ENCODE peak calls at places on chromosomes 13 and 19, in seven cellular contexts. Z is IMR-90, C is tibial nerve, I is PC-3, F is transverse colon, M is stomach, Y is sigmoid colon. J is an unnamed sample.

GRCh38 chr19:51259348-51260245 is 8.7 kb downstream of the SIGLECL1 start:
- DNase-seq in I (peak; percentile 78), M (no peak), Z (peak; percentile 22), F (no peak), Y (no peak), C (no peak), J (no peak)

GRCh38 chr19:16518483-16519229 is 22.5 kb downstream of the C19orf44 start:
- DNase-seq in M (no peak), I (no peak), F (no peak), Z (no peak), C (no peak), Y (no peak), J (no peak)

GRCh38 chr13:56198350-56198749 is 942.4 kb upstream of the PRR20A start:
- DNase-seq in Y (no peak), I (no peak), Z (no peak), M (no peak), C (no peak), F (no peak), J (no peak)

GRCh38 chr13:30454991-30455390 is 10.7 kb downstream of the HMGB1 start:
- DNase-seq in I (no peak), M (no peak), C (no peak), Z (no peak), F (no peak), Y (no peak), J (no peak)

GRCh38 chr19:40689339-40690049 is 957 bp downstream of the NUMBL start:
- DNase-seq in M (no peak), I (peak; percentile 7), Y (no peak), Z (no peak), F (no peak), C (no peak), J (no peak)

GRCh38 chr19:37990362-37990761 is 83.4 kb downstream of the SIPA1L3 start:
- DNase-seq in Z (no peak), F (no peak), I (peak; percentile 43), C (no peak), M (no peak), Y (no peak), J (no peak)

GRCh38 chr13:106680796-106681482 is 113.0 kb upstream of the ARGLU1 start:
- DNase-seq in M (no peak), Z (no peak), F (no peak), I (no peak), Y (no peak), C (no peak), J (no peak)

GRCh38 chr13:25455146-25455545 is 83.4 kb downstream of the ATP8A2 start:
- DNase-seq in M (no peak), I (peak; percentile 40), F (no peak), Z (no peak), Y (no peak), C (no peak), J (no peak)

GRCh38 chr13:31909889-31910551 is 121.6 kb upstream of the FRY start:
- DNase-seq in C (no peak), I (peak; percentile 63), Z (peak; percentile 70), M (peak; percentile 53), F (peak; percentile 46), Y (no peak), J (no peak)

GRCh38 chr13:50788551-50788950 is 54.9 kb downstream of the DLEU7 start:
- DNase-seq in C (no peak), Z (peak; percentile 2), M (no peak), Y (no peak), I (no peak), F (no peak), J (no peak)

GRCh38 chr13:64457976-64458375 is 2772.2 kb downstream of the PCDH9 start:
- DNase-seq in Z (peak; percentile 38), I (no peak), F (no peak), M (no peak), Y (no peak), C (no peak), J (no peak)

GRCh38 chr13:71218960-71219359 is 648.0 kb downstream of the DACH1 start:
- DNase-seq in Z (no peak), I (peak; percentile 48), F (no peak), M (no peak), C (no peak), Y (no peak), J (no peak)

GRCh38 chr13:39410089-39410901 is 192.7 kb downstream of the LHFPL6 start:
- DNase-seq in Y (no peak), M (no peak), C (no peak), Z (peak; percentile 60), I (no peak), F (no peak), J (no peak)

GRCh38 chr13:50724913-50725312 is 118.6 kb downstream of the DLEU7 start:
- DNase-seq in F (no peak), M (no peak), I (no peak), C (no peak), Y (no peak), Z (no peak), J (no peak)

GRCh38 chr13:60976367-60976766 is 439.3 kb downstream of the PCDH20 start:
- DNase-seq in I (no peak), Y (no peak), C (no peak), Z (no peak), F (no peak), M (no peak), J (no peak)

GRCh38 chr19:9877775-9878510 is 42.8 kb downstream of the PIN1 start:
- DNase-seq in F (no peak), I (peak; percentile 68), M (no peak), Z (peak; percentile 70), Y (no peak), C (no peak), J (no peak)

GRCh38 chr13:99955747-99956472 is 15.7 kb downstream of the ZIC5 start:
- DNase-seq in Y (no peak), Z (peak; percentile 17), M (no peak), F (no peak), I (no peak), C (no peak), J (no peak)

GRCh38 chr13:50998326-50998725 is 88.7 kb downstream of the RNASEH2B start:
- DNase-seq in M (no peak), I (no peak), F (no peak), C (no peak), Y (no peak), Z (no peak), J (no peak)

DNA sequence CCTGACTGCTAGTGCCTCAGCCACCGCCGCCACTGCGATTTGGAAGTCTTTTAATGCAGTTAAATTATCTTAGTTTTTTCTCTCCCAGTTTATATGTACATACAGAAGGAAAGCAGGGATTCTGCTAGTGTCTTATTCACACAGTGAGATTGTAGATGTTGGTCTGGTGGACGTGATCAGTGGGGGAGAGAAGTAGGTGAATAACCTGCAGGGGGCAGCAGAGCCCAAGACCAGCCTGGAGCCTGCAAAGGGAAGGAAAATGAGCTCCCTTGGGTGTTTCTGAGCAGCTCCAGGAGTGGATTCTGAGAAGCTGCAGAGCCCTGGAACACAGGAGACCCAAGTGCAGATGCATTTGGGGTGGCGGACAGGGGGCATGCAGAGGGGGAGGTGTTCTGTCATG is 26.3 kb downstream of the ZNF844 start:
- DNase-seq in Y (peak; percentile 72), C (no peak), Z (peak; percentile 53), I (peak; percentile 35), M (peak; percentile 60), F (peak; percentile 58), J (no peak)
- H3K4me3 ChIP-seq in Y (no peak overlapping the region), C (no peak overlapping the region), Z (no peak overlapping the region), I (no peak overlapping the region), M (no peak overlapping the region), F (no peak overlapping the region), J (no peak overlapping the region)

GRCh38 chr13:108560092-108560491 is 69.3 kb upstream of the MYO16 start:
- DNase-seq in I (no peak), F (no peak), Z (no peak), C (no peak), M (no peak), Y (no peak), J (no peak)
- H3K27ac ChIP-seq in I (no peak overlapping the region), F (no peak overlapping the region), Z (no peak overlapping the region), C (no peak overlapping the region), M (no peak overlapping the region), Y (no peak overlapping the region), J (no peak overlapping the region)

DNA sequence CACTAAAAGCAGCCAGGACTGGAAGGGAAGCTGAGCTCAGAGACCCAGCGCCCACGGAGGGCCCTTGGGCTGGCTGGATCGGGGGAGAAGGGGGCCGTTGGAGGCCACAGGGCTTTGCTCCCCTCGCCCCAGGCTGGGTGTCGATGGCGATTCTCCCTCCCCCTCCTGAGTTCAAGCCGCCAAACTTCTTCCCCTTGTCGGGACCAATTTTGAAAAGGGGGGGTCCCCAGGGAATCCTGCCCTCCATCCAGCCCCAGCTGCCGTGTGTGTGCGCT is 61.2 kb downstream of the COLGALT1 start:
- DNase-seq in M (no peak), Y (no peak), F (no peak), Z (no peak), I (no peak), C (no peak), J (no peak)
- H3K4me3 ChIP-seq in M (no peak overlapping the region), Y (peak overlapping the region; percentile 7), F (no peak overlapping the region), Z (no peak overlapping the region), I (peak overlapping the region; percentile 35), C (no peak overlapping the region), J (no peak overlapping the region)

GRCh38 chr13:49368688-49369087 is 75.2 kb downstream of the CAB39L start:
- DNase-seq in I (no peak), C (no peak), F (no peak), Y (no peak), Z (no peak), M (no peak), J (no peak)
- H3K27ac ChIP-seq in I (no peak overlapping the region), C (peak overlapping the region; percentile 69), F (peak overlapping the region; percentile 16), Y (peak overlapping the region; percentile 70), Z (no peak overlapping the region), M (peak overlapping the region; percentile 53), J (no peak overlapping the region)

DNA sequence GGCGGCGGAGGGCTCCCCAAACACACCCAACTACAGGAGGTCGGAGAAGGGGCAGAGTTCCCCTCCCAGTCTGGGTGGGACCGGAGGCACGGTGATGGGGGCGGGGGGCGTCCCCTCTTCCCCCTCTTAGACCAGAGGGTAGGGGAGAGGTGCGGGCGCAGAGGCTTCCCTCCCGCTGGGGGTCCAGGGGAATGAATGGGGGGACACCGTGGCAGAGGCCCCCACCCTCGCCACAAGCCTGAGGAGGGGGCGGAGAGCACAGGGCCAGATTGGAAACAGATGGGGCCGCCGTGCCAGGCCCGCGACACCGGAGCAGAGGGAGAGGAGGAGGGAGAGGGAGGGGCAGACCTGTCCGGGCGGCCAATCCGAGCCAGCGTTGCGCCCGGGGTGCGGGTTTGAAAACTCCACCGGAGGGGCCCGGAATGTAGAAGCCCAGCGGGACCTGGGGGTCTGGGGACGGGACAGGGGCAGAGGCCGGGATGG is 47.0 kb downstream of the PTPRS start:
- DNase-seq in Z (peak; percentile 40), I (peak; percentile 39), F (no peak), M (peak; percentile 49), Y (peak; percentile 79), C (no peak), J (no peak)
- H3K4me3 ChIP-seq in Z (peak overlapping the region; percentile 95), I (peak overlapping the region; percentile 85), F (peak overlapping the region; percentile 47), M (peak overlapping the region; percentile 63), Y (peak overlapping the region; percentile 94), C (peak overlapping the region; percentile 79), J (peak overlapping the region; percentile 81)

GRCh38 chr13:77285098-77285497 is 41.8 kb downstream of the MYCBP2 start:
- DNase-seq in C (no peak), F (no peak), M (no peak), Z (no peak), I (no peak), Y (no peak), J (no peak)
- H3K27ac ChIP-seq in C (no peak overlapping the region), F (no peak overlapping the region), M (no peak overlapping the region), Z (no peak overlapping the region), I (no peak overlapping the region), Y (no peak overlapping the region), J (no peak overlapping the region)

J was measured in gastrocnemius medialis.